ENCODE peak calls at places on chromosomes 4 and X, in eight cellular contexts. One of them, this sample, is unnamed.

GRCh38 chrX:103791233-103791632 is 14.6 kb downstream of the PLP1 start:
- DNase-seq in GM12878: no peak
- DNase-seq in uterus: no peak
- DNase-seq in transverse colon: no peak
- DNase-seq in ovary: no peak
- DNase-seq in esophagus muscularis mucosa: no peak
- DNase-seq in stomach: no peak
- DNase-seq in vagina: no peak
- DNase-seq in this sample: no peak

GRCh38 chrX:1210844-1211243 is 1.6 kb downstream of the CRLF2 start:
- DNase-seq in ovary: no peak
- DNase-seq in stomach: no peak
- DNase-seq in uterus: no peak
- DNase-seq in vagina: no peak
- DNase-seq in GM12878: no peak
- DNase-seq in transverse colon: no peak
- DNase-seq in esophagus muscularis mucosa: no peak
- DNase-seq in this sample: no peak

GRCh38 chr4:26061248-26061986 is 147.4 kb downstream of the SMIM20 start:
- DNase-seq in GM12878: no peak
- DNase-seq in stomach: no peak
- DNase-seq in uterus: no peak
- DNase-seq in esophagus muscularis mucosa: no peak
- DNase-seq in vagina: no peak
- DNase-seq in ovary: no peak
- DNase-seq in transverse colon: no peak
- DNase-seq in this sample: no peak

GRCh38 chr4:48801739-48802138 is 21.7 kb upstream of the FRYL start:
- DNase-seq in stomach: no peak
- DNase-seq in vagina: no peak
- DNase-seq in ovary: no peak
- DNase-seq in uterus: no peak
- DNase-seq in esophagus muscularis mucosa: no peak
- DNase-seq in GM12878: no peak
- DNase-seq in transverse colon: no peak
- DNase-seq in this sample: no peak

GRCh38 chrX:153029875-153030274 is 26.4 kb upstream of the PNMA3 start:
- DNase-seq in transverse colon: no peak
- DNase-seq in ovary: no peak
- DNase-seq in vagina: no peak
- DNase-seq in uterus: no peak
- DNase-seq in GM12878: no peak
- DNase-seq in stomach: no peak
- DNase-seq in esophagus muscularis mucosa: no peak
- DNase-seq in this sample: no peak

GRCh38 chrX:123899701-123900100 is 39.8 kb downstream of the XIAP start:
- DNase-seq in ovary: no peak
- DNase-seq in esophagus muscularis mucosa: no peak
- DNase-seq in uterus: no peak
- DNase-seq in vagina: no peak
- DNase-seq in GM12878: no peak
- DNase-seq in transverse colon: no peak
- DNase-seq in stomach: no peak
- DNase-seq in this sample: no peak

GRCh38 chr4:63814171-63814964 is 594.9 kb downstream of the TECRL start:
- DNase-seq in transverse colon: no peak
- DNase-seq in esophagus muscularis mucosa: no peak
- DNase-seq in ovary: no peak
- DNase-seq in vagina: no peak
- DNase-seq in GM12878: no peak
- DNase-seq in uterus: no peak
- DNase-seq in stomach: no peak
- DNase-seq in this sample: no peak

GRCh38 chr4:1058198-1058996 is 47.0 kb downstream of the FGFRL1 start:
- DNase-seq in stomach: peak
- DNase-seq in transverse colon: peak
- DNase-seq in GM12878: no peak
- DNase-seq in ovary: no peak
- DNase-seq in vagina: no peak
- DNase-seq in uterus: peak
- DNase-seq in esophagus muscularis mucosa: no peak
- DNase-seq in this sample: no peak

GRCh38 chr4:122450847-122451246 is 5.7 kb downstream of the IL2 start:
- DNase-seq in uterus: no peak
- DNase-seq in vagina: no peak
- DNase-seq in ovary: no peak
- DNase-seq in transverse colon: no peak
- DNase-seq in esophagus muscularis mucosa: no peak
- DNase-seq in GM12878: no peak
- DNase-seq in stomach: no peak
- DNase-seq in this sample: no peak

GRCh38 chrX:100297732-100298131 is 112.3 kb downstream of the PCDH19 start:
- DNase-seq in GM12878: no peak
- DNase-seq in ovary: no peak
- DNase-seq in transverse colon: no peak
- DNase-seq in esophagus muscularis mucosa: no peak
- DNase-seq in vagina: no peak
- DNase-seq in uterus: no peak
- DNase-seq in stomach: no peak
- DNase-seq in this sample: no peak

GRCh38 chrX:32847921-32848320 is 363.4 kb downstream of the DMD start:
- DNase-seq in ovary: no peak
- DNase-seq in stomach: no peak
- DNase-seq in esophagus muscularis mucosa: no peak
- DNase-seq in transverse colon: no peak
- DNase-seq in GM12878: no peak
- DNase-seq in vagina: no peak
- DNase-seq in uterus: no peak
- DNase-seq in this sample: no peak

GRCh38 chrX:39458779-39459178 is 639.0 kb downstream of the BCOR start:
- DNase-seq in transverse colon: no peak
- DNase-seq in GM12878: no peak
- DNase-seq in ovary: no peak
- DNase-seq in vagina: no peak
- DNase-seq in stomach: no peak
- DNase-seq in esophagus muscularis mucosa: no peak
- DNase-seq in uterus: no peak
- DNase-seq in this sample: no peak

GRCh38 chr4:144701683-144702233 is 55.8 kb downstream of the HHIP start:
- DNase-seq in stomach: no peak
- DNase-seq in uterus: no peak
- DNase-seq in vagina: no peak
- DNase-seq in transverse colon: no peak
- DNase-seq in esophagus muscularis mucosa: no peak
- DNase-seq in GM12878: no peak
- DNase-seq in ovary: no peak
- DNase-seq in this sample: no peak

GRCh38 chr4:159341486-159341885 is 238.6 kb downstream of the RAPGEF2 start:
- DNase-seq in ovary: no peak
- DNase-seq in uterus: no peak
- DNase-seq in GM12878: no peak
- DNase-seq in transverse colon: no peak
- DNase-seq in esophagus muscularis mucosa: no peak
- DNase-seq in stomach: no peak
- DNase-seq in vagina: no peak
- DNase-seq in this sample: no peak

GRCh38 chrX:141405878-141406492 is 163.7 kb upstream of the SPANXC start:
- DNase-seq in ovary: no peak
- DNase-seq in stomach: no peak
- DNase-seq in vagina: no peak
- DNase-seq in esophagus muscularis mucosa: no peak
- DNase-seq in GM12878: no peak
- DNase-seq in transverse colon: no peak
- DNase-seq in uterus: no peak
- DNase-seq in this sample: no peak

GRCh38 chr4:135777386-135777785 is 1575.8 kb upstream of the PABPC4L start:
- DNase-seq in esophagus muscularis mucosa: no peak
- DNase-seq in transverse colon: no peak
- DNase-seq in stomach: no peak
- DNase-seq in GM12878: no peak
- DNase-seq in uterus: no peak
- DNase-seq in vagina: no peak
- DNase-seq in ovary: no peak
- DNase-seq in this sample: no peak

GRCh38 chr4:5711479-5712184 is 631 bp downstream of the EVC start:
- DNase-seq in transverse colon: no peak
- DNase-seq in esophagus muscularis mucosa: no peak
- DNase-seq in uterus: peak
- DNase-seq in vagina: no peak
- DNase-seq in ovary: peak
- DNase-seq in stomach: no peak
- DNase-seq in GM12878: no peak
- DNase-seq in this sample: no peak

GRCh38 chr4:90318208-90318607 is 191.0 kb downstream of the CCSER1 start:
- DNase-seq in transverse colon: no peak
- DNase-seq in esophagus muscularis mucosa: no peak
- DNase-seq in stomach: no peak
- DNase-seq in ovary: no peak
- DNase-seq in GM12878: no peak
- DNase-seq in uterus: no peak
- DNase-seq in vagina: no peak
- DNase-seq in this sample: no peak

GRCh38 chr4:123606946-123607542 is 210.4 kb downstream of the SPRY1 start:
- DNase-seq in GM12878: peak
- DNase-seq in transverse colon: no peak
- DNase-seq in uterus: no peak
- DNase-seq in ovary: no peak
- DNase-seq in vagina: no peak
- DNase-seq in stomach: no peak
- DNase-seq in esophagus muscularis mucosa: no peak
- DNase-seq in this sample: no peak

GRCh38 chr4:148795156-148795864 is 353.1 kb upstream of the NR3C2 start:
- DNase-seq in ovary: no peak
- DNase-seq in esophagus muscularis mucosa: no peak
- DNase-seq in GM12878: no peak
- DNase-seq in transverse colon: no peak
- DNase-seq in vagina: no peak
- DNase-seq in uterus: no peak
- DNase-seq in stomach: peak
- DNase-seq in this sample: no peak

GRCh38 chrX:24619647-24620046 is 27.5 kb downstream of the PCYT1B start:
- DNase-seq in ovary: peak
- DNase-seq in GM12878: no peak
- DNase-seq in uterus: no peak
- DNase-seq in stomach: no peak
- DNase-seq in esophagus muscularis mucosa: no peak
- DNase-seq in transverse colon: no peak
- DNase-seq in vagina: no peak
- DNase-seq in this sample: no peak

GRCh38 chr4:8694226-8694625 is 101.7 kb downstream of the CPZ start:
- DNase-seq in uterus: no peak
- DNase-seq in esophagus muscularis mucosa: no peak
- DNase-seq in vagina: no peak
- DNase-seq in stomach: peak
- DNase-seq in ovary: no peak
- DNase-seq in GM12878: no peak
- DNase-seq in transverse colon: peak
- DNase-seq in this sample: no peak

GRCh38 chr4:126727461-126727860 is 905.3 kb upstream of the INTU start:
- DNase-seq in GM12878: no peak
- DNase-seq in esophagus muscularis mucosa: no peak
- DNase-seq in vagina: no peak
- DNase-seq in stomach: no peak
- DNase-seq in transverse colon: no peak
- DNase-seq in uterus: no peak
- DNase-seq in ovary: no peak
- DNase-seq in this sample: no peak

GRCh38 chr4:155953151-155954117 is at the start of gene CTSO:
- DNase-seq in ovary: peak
- DNase-seq in uterus: peak
- DNase-seq in esophagus muscularis mucosa: peak
- DNase-seq in vagina: no peak
- DNase-seq in transverse colon: peak
- DNase-seq in stomach: peak
- DNase-seq in GM12878: peak
- DNase-seq in this sample: peak
- TF ChIP-seq POLR2A in ovary: peak
- TF ChIP-seq POLR2A in uterus: peak
- TF ChIP-seq POLR2A in esophagus muscularis mucosa: peak
- TF ChIP-seq POLR2A in vagina: no peak
- TF ChIP-seq POLR2A in transverse colon: peak
- TF ChIP-seq POLR2A in stomach: no peak
- TF ChIP-seq POLR2A in GM12878: peak
- TF ChIP-seq POLR2A in this sample: no peak

DNA sequence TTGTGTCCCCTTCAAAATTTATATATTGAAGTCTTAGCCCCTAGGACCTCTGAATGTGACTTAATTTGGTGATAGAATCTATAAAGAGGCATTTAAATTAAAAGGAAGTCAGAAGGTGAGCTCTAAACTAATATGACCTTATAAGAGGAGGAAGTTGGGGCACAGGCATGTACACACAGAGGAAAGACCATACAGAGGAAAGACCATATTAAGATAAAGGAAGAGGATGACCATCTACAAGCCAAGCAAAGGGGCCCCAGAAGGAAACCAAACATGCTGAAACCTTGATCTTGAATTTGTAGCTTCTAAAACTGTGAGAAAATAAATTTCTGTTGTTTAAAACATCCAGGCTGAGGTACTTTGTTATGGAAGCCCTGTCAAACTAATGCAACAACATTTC is 26.9 kb upstream of the CYBB start:
- DNase-seq in stomach: no peak
- DNase-seq in esophagus muscularis mucosa: no peak
- DNase-seq in transverse colon: no peak
- DNase-seq in vagina: no peak
- DNase-seq in ovary: no peak
- DNase-seq in uterus: no peak
- DNase-seq in GM12878: no peak
- DNase-seq in this sample: no peak
- H3K27ac ChIP-seq in stomach: no peak
- H3K27ac ChIP-seq in esophagus muscularis mucosa: no peak
- H3K27ac ChIP-seq in transverse colon: no peak
- H3K27ac ChIP-seq in vagina: no peak
- H3K27ac ChIP-seq in ovary: no peak
- H3K27ac ChIP-seq in uterus: no peak
- H3K27ac ChIP-seq in GM12878: no peak
- H3K27ac ChIP-seq in this sample: no peak

GRCh38 chrX:107716816-107717700 is 58.5 kb downstream of the TSC22D3 start:
- DNase-seq in ovary: peak
- DNase-seq in transverse colon: peak
- DNase-seq in uterus: peak
- DNase-seq in stomach: peak
- DNase-seq in esophagus muscularis mucosa: peak
- DNase-seq in vagina: no peak
- DNase-seq in GM12878: peak
- DNase-seq in this sample: peak
- TF ChIP-seq POLR2A in ovary: peak
- TF ChIP-seq POLR2A in transverse colon: peak
- TF ChIP-seq POLR2A in uterus: peak
- TF ChIP-seq POLR2A in stomach: no peak
- TF ChIP-seq POLR2A in esophagus muscularis mucosa: peak
- TF ChIP-seq POLR2A in vagina: peak
- TF ChIP-seq POLR2A in GM12878: peak
- TF ChIP-seq POLR2A in this sample: peak

DNA sequence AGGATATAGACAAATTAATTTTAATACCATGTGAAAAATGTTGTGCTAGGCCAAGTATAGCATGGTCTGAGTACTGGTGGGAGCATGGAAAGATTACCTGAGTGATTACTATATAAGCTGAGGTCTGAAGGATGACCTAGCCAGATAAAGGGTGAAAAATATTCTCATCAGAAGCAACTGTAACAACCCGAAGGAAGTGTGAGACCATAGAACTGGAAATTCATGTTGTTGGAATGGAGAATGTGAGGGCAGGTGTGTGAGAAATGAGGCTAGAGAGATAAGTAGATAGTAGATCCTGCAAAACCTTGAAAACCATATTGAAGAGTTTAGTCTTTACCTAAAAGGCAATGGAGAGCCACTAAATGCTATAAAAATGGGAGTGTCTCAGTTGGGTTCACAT is 71.5 kb downstream of the ARFIP1 start:
- DNase-seq in transverse colon: no peak
- DNase-seq in ovary: no peak
- DNase-seq in vagina: no peak
- DNase-seq in uterus: no peak
- DNase-seq in esophagus muscularis mucosa: no peak
- DNase-seq in GM12878: no peak
- DNase-seq in stomach: no peak
- DNase-seq in this sample: no peak
- H3K27ac ChIP-seq in transverse colon: no peak
- H3K27ac ChIP-seq in ovary: no peak
- H3K27ac ChIP-seq in vagina: no peak
- H3K27ac ChIP-seq in uterus: no peak
- H3K27ac ChIP-seq in esophagus muscularis mucosa: no peak
- H3K27ac ChIP-seq in GM12878: no peak
- H3K27ac ChIP-seq in stomach: no peak
- H3K27ac ChIP-seq in this sample: no peak